ENCODE peak calls at places on chromosomes 6 and 20, in four cellular contexts. F is body of pancreas; U is CD8-positive, alpha-beta memory T cell; C is small intestine. A is an unnamed sample.

GRCh38 chr20:35991142-35991771 is 22.9 kb downstream of the CNBD2 start:
- DNase-seq in F (peak; percentile 47), C (peak; percentile 48), U (no peak), A (no peak)

GRCh38 chr6:166026586-166027126 is 141.0 kb downstream of the TBXT start:
- DNase-seq in U (no peak), F (no peak), C (no peak), A (no peak)

GRCh38 chr6:93745306-93745705 is 325.9 kb upstream of the EPHA7 start:
- DNase-seq in F (no peak), C (no peak), U (no peak), A (no peak)

GRCh38 chr6:90758741-90759140 is 171.9 kb upstream of the MAP3K7 start:
- DNase-seq in C (no peak), F (no peak), U (no peak), A (no peak)

GRCh38 chr20:10337291-10337690 is 96.7 kb downstream of the MKKS start:
- DNase-seq in F (no peak), U (no peak), C (no peak), A (no peak)

GRCh38 chr20:37316116-37316774 is 26.8 kb downstream of the MANBAL start:
- DNase-seq in U (no peak), C (peak; percentile 37), F (no peak), A (peak; percentile 87)

GRCh38 chr20:46010491-46011405 is 2.0 kb downstream of the MMP9 start:
- DNase-seq in U (peak; percentile 46), C (no peak), F (no peak), A (no peak)

GRCh38 chr6:37565267-37566208 is 65.8 kb upstream of the CCDC167 start:
- DNase-seq in F (no peak), U (no peak), C (no peak), A (no peak)

GRCh38 chr6:106975699-106976032 is 1.1 kb upstream of the CD24 start:
- DNase-seq in U (no peak), F (no peak), C (peak; percentile 21), A (no peak)

GRCh38 chr20:22502731-22503191 is 81.6 kb downstream of the FOXA2 start:
- DNase-seq in C (peak; percentile 36), U (no peak), F (no peak), A (no peak)

GRCh38 chr20:49964964-49965780 is 17.6 kb upstream of the SNAI1 start:
- DNase-seq in F (no peak), C (peak; percentile 49), U (no peak), A (peak; percentile 38)

GRCh38 chr6:28807682-28808280 is 116.0 kb downstream of the TRIM27 start:
- DNase-seq in U (no peak), F (no peak), C (no peak), A (peak; percentile 43)

DNA sequence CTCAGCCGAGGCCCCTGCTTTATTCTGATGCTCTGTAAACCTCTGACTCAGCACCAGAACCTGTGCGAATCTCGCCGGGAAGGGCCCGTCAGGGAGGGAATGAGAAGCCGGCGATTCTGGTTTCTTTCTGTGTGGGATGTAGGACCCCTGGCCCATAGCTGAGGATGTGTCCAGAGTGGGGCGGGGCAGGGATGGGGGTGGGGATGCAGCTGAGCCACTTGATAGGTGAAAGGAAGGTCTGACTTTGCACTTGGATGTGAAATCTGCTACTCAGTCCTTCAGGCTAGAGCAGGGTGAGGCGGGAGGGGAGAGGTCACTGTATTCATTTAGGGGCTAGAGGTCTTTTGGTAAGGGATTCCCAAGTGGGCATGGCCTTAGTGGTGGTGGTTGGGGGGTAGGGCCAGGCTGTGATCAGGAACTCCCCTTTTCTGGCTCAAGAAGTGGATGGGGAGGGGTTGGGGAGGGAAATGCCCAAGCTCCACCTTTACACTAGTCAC is 2.3 kb downstream of the TOX2 start:
- DNase-seq in C (no peak), U (no peak), F (no peak), A (no peak)
- H3K27me3 ChIP-seq in C (peaks cover 5% of the 10 kb centered on the region), U (peaks cover 22% of the 10 kb centered on the region), F (no peaks in the 10 kb centered on the region), A (peaks cover 38% of the 10 kb centered on the region)

GRCh38 chr6:25681848-25682247 is 29.8 kb downstream of the SCGN start:
- DNase-seq in C (no peak), F (no peak), U (no peak), A (no peak)
- H3K27me3 ChIP-seq in C (peaks cover 2% of the 10 kb centered on the region), F (no peaks in the 10 kb centered on the region), U (no peaks in the 10 kb centered on the region), A (no peaks in the 10 kb centered on the region)

GRCh38 chr20:63843778-63844177 is 12.7 kb upstream of the ZBTB46 start:
- DNase-seq in C (no peak), F (no peak), U (no peak), A (no peak)
- H3K27me3 ChIP-seq in C (no peaks in the 10 kb centered on the region), F (no peaks in the 10 kb centered on the region), U (peaks cover 33% of the 10 kb centered on the region), A (peaks cover 7% of the 10 kb centered on the region)

GRCh38 chr20:60088236-60088635 is 130.0 kb downstream of the CDH26 start:
- DNase-seq in C (no peak), F (no peak), U (no peak), A (no peak)
- H3K27me3 ChIP-seq in C (no peaks in the 10 kb centered on the region), F (no peaks in the 10 kb centered on the region), U (no peaks in the 10 kb centered on the region), A (no peaks in the 10 kb centered on the region)

DNA sequence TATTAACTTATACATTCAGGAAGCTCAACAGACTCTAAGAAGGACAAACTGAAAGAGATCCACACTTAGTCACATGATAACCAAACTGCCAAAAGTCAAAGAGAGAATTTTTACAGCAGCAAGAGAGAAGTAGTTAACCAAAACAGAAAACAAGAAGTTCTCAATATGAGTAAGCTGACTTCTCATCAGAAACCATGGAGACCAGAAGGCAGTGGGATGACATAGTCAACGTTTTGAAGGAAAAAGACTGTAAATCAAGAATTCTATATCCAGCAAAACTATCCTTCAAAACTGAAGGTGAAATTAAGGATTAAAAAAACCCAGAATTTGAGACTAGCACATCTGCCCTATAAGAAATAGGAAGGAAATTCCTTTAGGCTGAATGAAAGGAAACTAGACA is 60.4 kb downstream of the COL19A1 start:
- DNase-seq in F (no peak), U (no peak), C (no peak), A (no peak)
- H3K27me3 ChIP-seq in F (no peaks in the 10 kb centered on the region), U (no peaks in the 10 kb centered on the region), C (no peaks in the 10 kb centered on the region), A (no peaks in the 10 kb centered on the region)

GRCh38 chr6:26232950-26233607 is 131.9 kb upstream of the BTN3A2 start:
- DNase-seq in C (no peak), U (no peak), F (no peak), A (no peak)

GRCh38 chr6:26233608-26234420 is 131.2 kb upstream of the BTN3A2 start:
- DNase-seq in U (peak; percentile 58), F (peak; percentile 39), C (peak; percentile 79), A (no peak)

GRCh38 chr6:26232306-26232949 is 132.6 kb upstream of the BTN3A2 start:
- DNase-seq in F (no peak), C (no peak), U (no peak), A (no peak)

GRCh38 chr6:26235240-26235730 is 129.7 kb upstream of the BTN3A2 start:
- DNase-seq in U (no peak), C (peak; percentile 42), F (no peak), A (no peak)

DNA sequence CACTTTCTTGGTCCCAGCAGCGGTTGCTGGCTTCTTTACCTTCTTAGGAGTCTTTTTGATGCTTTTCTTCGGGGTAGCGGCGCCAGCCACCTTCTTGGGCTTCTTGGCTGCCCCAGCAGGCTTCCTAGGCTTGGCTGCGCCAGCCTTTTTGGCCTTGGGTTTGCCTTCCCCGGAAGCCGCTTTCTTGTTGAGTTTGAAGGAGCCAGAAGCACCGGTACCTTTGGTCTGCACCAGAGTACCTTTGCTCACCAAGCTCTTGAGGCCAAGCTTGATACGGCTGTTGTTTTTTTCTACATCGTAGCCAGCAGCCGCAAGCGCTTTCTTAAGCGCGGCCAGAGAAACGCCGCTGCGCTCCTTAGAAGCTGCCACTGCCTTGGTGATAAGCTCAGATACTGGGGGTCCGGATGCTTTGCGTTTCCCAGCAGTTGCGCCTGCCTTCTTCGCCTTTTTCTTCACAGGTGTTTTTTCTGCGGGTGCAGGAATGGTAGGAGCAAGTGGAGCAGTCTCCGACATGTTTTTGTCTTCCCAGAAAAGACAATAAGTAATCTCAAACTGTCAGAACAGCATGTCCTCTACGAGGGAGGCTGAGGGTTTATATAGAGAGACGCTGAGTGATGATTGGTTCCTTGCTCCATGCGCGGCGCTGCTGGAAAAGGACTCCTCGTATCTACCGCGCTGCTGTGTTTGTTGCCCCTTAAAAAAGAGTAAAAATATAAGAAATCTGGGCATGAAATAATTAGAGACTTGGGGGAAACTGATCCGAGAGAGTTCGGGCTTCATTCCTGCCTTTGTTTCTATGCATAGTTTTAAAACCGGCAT is 130.4 kb upstream of the BTN3A2 start:
- DNase-seq in U (peak; percentile 38), F (no peak), C (peak; percentile 94), A (no peak)
- H3K27me3 ChIP-seq in U (no peaks in the 10 kb centered on the region), F (no peaks in the 10 kb centered on the region), C (no peaks in the 10 kb centered on the region), A (no peaks in the 10 kb centered on the region)

GRCh38 chr20:63543733-63544132 is 3.8 kb downstream of the SRMS start:
- DNase-seq in U (no peak), C (no peak), F (no peak), A (no peak)
- H3K27me3 ChIP-seq in U (no peaks in the 10 kb centered on the region), C (peaks cover 8% of the 10 kb centered on the region), F (no peaks in the 10 kb centered on the region), A (peaks cover 55% of the 10 kb centered on the region)

GRCh38 chr6:113428702-113429101 is 428.4 kb upstream of the MARCKS start:
- DNase-seq in F (no peak), U (no peak), C (no peak), A (peak; percentile 25)
- H3K27me3 ChIP-seq in F (no peaks in the 10 kb centered on the region), U (no peaks in the 10 kb centered on the region), C (no peaks in the 10 kb centered on the region), A (no peaks in the 10 kb centered on the region)

GRCh38 chr20:51487525-51488279 is 54.8 kb downstream of the NFATC2 start:
- DNase-seq in C (no peak), F (no peak), U (no peak), A (no peak)

GRCh38 chr20:51486197-51487005 is 56.1 kb downstream of the NFATC2 start:
- DNase-seq in C (no peak), U (no peak), F (no peak), A (no peak)

GRCh38 chr20:51487076-51487475 is 55.4 kb downstream of the NFATC2 start:
- DNase-seq in F (no peak), C (no peak), U (no peak), A (no peak)

GRCh38 chr20:51489611-51490010 is 52.9 kb downstream of the NFATC2 start:
- DNase-seq in U (no peak), F (no peak), C (no peak), A (no peak)

DNA sequence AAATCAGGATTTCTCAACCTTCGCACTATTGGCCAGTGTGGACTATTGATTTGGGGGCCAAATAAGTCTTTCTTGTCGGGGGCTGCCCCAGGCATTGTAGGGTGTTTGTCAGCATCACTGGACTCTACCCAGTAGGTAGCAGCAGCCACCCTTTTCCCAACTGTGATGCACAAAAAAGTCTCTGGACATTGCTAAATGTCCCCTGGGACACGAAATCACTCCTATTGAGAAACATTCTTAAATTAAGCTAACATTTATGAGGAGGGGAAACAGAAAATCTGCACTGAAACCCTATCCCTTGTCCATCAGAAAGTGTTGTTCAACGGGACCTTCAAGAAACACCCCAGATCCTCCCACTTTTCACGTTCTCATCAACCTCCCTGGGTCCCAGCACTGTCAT is 54.2 kb downstream of the NFATC2 start:
- DNase-seq in F (no peak), U (no peak), C (no peak), A (no peak)
- H3K27me3 ChIP-seq in F (no peaks in the 10 kb centered on the region), U (no peaks in the 10 kb centered on the region), C (no peaks in the 10 kb centered on the region), A (no peaks in the 10 kb centered on the region)

A was measured in HL-60.